ENCODE peak calls at places on chromosomes 4 and X, in nine cellular contexts. E is brain microvascular endothelial cell, V is SK-N-SH, S is H9, B is AG04450, T is coronary artery, M is A549, C is prostate gland, L is fibroblast of lung. R is an unnamed sample.
A peak's percentile ranks its signal among the peaks of the same experiment; 100 is the strongest.

GRCh38 chr4:143514432-143514831 is 930 bp downstream of the SMARCA5 start:
- DNase-seq in L (peak; percentile 58), M (peak; percentile 8), C (peak; percentile 29), V (peak; percentile 49), S (peak; percentile 46), B (no peak), E (peak; percentile 38), T (peak; percentile 78), R (peak; percentile 59)

GRCh38 chrX:54171527-54171926 is 11.5 kb downstream of the FAM120C start:
- DNase-seq in C (no peak), B (no peak), M (no peak), S (no peak), T (no peak), V (no peak), E (no peak), L (peak; percentile 29), R (no peak)

GRCh38 chr4:174401471-174402130 is 117.9 kb downstream of the CEP44 start:
- DNase-seq in L (no peak), B (no peak), V (no peak), C (no peak), E (no peak), S (no peak), T (no peak), M (peak; percentile 52), R (no peak)

GRCh38 chr4:145865274-145865941 is 73.2 kb downstream of the ZNF827 start:
- DNase-seq in S (no peak), T (no peak), V (no peak), B (no peak), M (no peak), L (no peak), E (no peak), C (no peak), R (no peak)

GRCh38 chrX:101744085-101744484 is 84.4 kb upstream of the ARMCX2 start:
- DNase-seq in C (no peak), M (no peak), S (no peak), V (no peak), B (no peak), T (no peak), L (no peak), E (peak; percentile 1), R (no peak)

GRCh38 chr4:89997171-89997704 is 102.6 kb downstream of the MMRN1 start:
- DNase-seq in T (no peak), C (no peak), E (no peak), L (no peak), M (no peak), B (no peak), V (peak; percentile 51), S (no peak), R (no peak)

GRCh38 chrX:41906515-41907165 is 16.7 kb downstream of the CASK start:
- DNase-seq in V (no peak), M (no peak), L (no peak), E (no peak), B (no peak), T (no peak), C (no peak), S (no peak), R (no peak)

GRCh38 chrX:47605024-47605423 is 14.6 kb downstream of the SYN1 start:
- DNase-seq in E (no peak), C (no peak), V (no peak), B (no peak), M (no peak), L (no peak), T (no peak), S (no peak), R (no peak)

GRCh38 chr4:153393397-153393796 is 48.9 kb downstream of the MND1 start:
- DNase-seq in L (peak; percentile 79), T (no peak), V (no peak), S (no peak), B (peak; percentile 50), C (no peak), E (peak; percentile 64), M (no peak), R (no peak)

GRCh38 chr4:40121515-40121914 is 64.9 kb downstream of the N4BP2 start:
- DNase-seq in E (peak; percentile 77), S (no peak), C (no peak), B (peak; percentile 16), L (peak; percentile 63), T (no peak), M (no peak), V (no peak), R (no peak)

GRCh38 chrX:40877869-40878268 is 142.5 kb upstream of the MED14 start:
- DNase-seq in B (no peak), C (no peak), E (no peak), M (no peak), T (no peak), V (peak; percentile 19), L (peak; percentile 67), S (no peak), R (no peak)

GRCh38 chr4:39078829-39079228 is 16.8 kb downstream of the KLHL5 start:
- DNase-seq in C (no peak), B (no peak), V (no peak), E (no peak), M (no peak), L (no peak), S (no peak), T (no peak), R (no peak)

GRCh38 chr4:39085891-39086290 is 23.9 kb downstream of the KLHL5 start:
- DNase-seq in B (no peak), T (no peak), V (no peak), L (no peak), S (no peak), M (no peak), E (no peak), C (no peak), R (no peak)

DNA sequence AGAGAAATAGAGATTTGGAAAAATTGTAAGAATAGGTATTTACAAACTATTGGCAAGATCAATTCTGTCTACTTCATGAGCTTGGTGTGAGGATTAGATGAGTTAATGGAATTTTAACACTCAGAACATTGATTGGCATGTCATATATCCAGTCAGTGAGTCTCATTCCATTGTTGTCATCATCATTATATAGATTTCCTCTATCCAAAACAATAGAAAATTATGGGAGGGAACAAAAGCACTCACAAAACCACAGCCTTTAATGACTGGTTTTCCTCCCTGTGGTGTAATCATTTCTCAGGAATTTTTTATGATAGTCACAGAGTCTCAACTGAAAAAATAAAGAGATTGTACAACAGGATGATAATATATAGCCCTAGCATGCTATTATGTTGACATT is 21.1 kb downstream of the KLHL5 start:
- DNase-seq in L (no peak), B (no peak), E (peak; percentile 34), T (no peak), S (no peak), M (no peak), C (no peak), V (no peak), R (no peak)
- TF ChIP-seq CTCF in L (no peak), B (no peak), E (no peak), T (no peak), S (no peak), M (no peak), C (no peak), V (no peak), R (no peak)

GRCh38 chr4:120920666-120921065 is 1.9 kb downstream of the PRDM5 start:
- DNase-seq in B (no peak), T (no peak), C (no peak), E (no peak), M (no peak), S (no peak), L (no peak), V (no peak), R (no peak)

GRCh38 chr4:120923201-120923522 is 636 bp upstream of the PRDM5 start:
- DNase-seq in B (no peak), V (no peak), E (no peak), L (no peak), T (no peak), S (no peak), M (no peak), C (no peak), R (no peak)

GRCh38 chr4:120922390-120923200 is at the start of gene PRDM5:
- DNase-seq in V (peak; percentile 88), M (peak; percentile 30), B (no peak), E (peak; percentile 16), S (peak; percentile 78), L (peak; percentile 71), C (peak; percentile 13), T (peak; percentile 74), R (peak; percentile 60)

GRCh38 chr4:120919358-120919757 is 3.2 kb downstream of the PRDM5 start:
- DNase-seq in C (no peak), L (no peak), M (no peak), S (no peak), E (no peak), V (no peak), B (no peak), T (no peak), R (no peak)

DNA sequence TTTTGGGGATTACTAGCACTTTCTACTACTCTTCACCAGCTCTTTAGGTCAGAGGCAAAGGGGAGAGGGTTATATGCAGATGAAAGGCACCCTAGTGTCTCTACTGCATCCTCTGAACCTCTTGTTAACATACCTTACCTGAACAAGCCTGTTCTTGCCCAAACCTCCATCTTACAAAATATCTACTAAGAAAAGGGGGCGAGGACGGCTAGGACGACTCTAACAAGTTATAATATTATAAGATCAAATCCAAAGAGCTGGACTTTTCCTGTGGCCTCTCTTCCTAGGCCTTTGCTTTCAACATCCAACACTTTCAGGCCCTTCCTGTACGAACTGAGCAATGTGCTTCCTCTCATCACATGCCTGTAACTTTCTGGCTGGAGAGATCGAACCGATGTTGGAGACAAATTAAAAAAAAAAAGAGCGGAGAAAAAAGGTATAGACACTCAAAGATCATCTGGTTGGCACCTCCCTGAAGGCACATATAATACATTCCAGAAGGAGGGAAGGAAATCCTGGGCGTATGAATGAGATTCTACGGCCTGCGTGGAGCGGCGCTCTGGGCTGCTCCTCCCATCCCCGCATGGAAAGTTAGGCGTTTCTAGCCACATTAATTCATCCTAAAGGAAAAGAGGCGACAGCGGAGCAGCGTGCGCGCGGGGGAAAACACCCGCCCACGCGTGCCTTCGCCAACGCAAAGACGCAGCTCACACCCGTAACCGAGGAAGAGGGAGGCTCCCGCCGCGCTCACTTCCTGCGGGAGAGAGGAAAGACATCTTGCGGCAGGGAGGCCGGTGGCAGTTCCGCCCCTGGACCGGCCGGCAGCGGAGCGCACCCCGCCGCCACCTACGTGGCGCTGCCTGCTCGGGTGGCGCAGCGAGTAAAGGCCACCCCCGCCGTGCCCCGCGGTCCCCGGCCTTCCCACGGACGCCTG is 803 bp downstream of the PRDM5 start:
- DNase-seq in S (peak; percentile 53), E (peak; percentile 27), B (peak; percentile 24), C (peak; percentile 46), M (peak; percentile 45), V (no peak), L (peak; percentile 71), T (peak; percentile 81), R (peak; percentile 71)
- H3K27ac ChIP-seq in S (no peak overlapping the region), E (peak overlapping the region; percentile 11), B (peak overlapping the region; percentile 73), C (peak overlapping the region; percentile 88), M (peak overlapping the region; percentile 92), V (peak overlapping the region; percentile 61), L (peak overlapping the region; percentile 85), T (peak overlapping the region; percentile 86), R (peak overlapping the region; percentile 89)

GRCh38 chr4:171846232-171846631 is 33.0 kb downstream of the GALNTL6 start:
- DNase-seq in M (no peak), E (peak; percentile 74), T (no peak), B (no peak), V (peak; percentile 37), S (peak; percentile 81), C (no peak), L (peak; percentile 0), R (peak; percentile 52)
- TF ChIP-seq CTCF in M (peak; percentile 49), E (peak; percentile 92), T (no peak), B (peak; percentile 31), V (peak; percentile 73), S (peak; percentile 95), C (no peak), L (peak; percentile 3), R (peak; percentile 54)

GRCh38 chrX:143476751-143477150 is 40.5 kb downstream of the SPANXN3 start:
- DNase-seq in M (no peak), E (no peak), B (no peak), L (no peak), V (no peak), C (no peak), S (peak; percentile 22), T (no peak), R (no peak)

GRCh38 chrX:143472334-143472938 is 44.8 kb downstream of the SPANXN3 start:
- DNase-seq in B (no peak), C (no peak), S (no peak), M (no peak), E (no peak), T (no peak), V (no peak), L (no peak), R (no peak)
- H3K27ac ChIP-seq in B (no peak overlapping the region), C (no peak overlapping the region), S (no peak overlapping the region), M (no peak overlapping the region), E (no peak overlapping the region), T (no peak overlapping the region), V (no peak overlapping the region), L (no peak overlapping the region), R (no peak overlapping the region)

R was measured in colonic mucosa.